ENCODE peak calls at places on chromosomes 13 and 19, in five cellular contexts. P, E, M, U and S are unnamed samples.

GRCh38 chr13:31199849-31200635 is at the start of gene B3GLCT:
- DNase-seq in P (peak), E (peak), M (no peak), U (peak), S (peak)

GRCh38 chr13:29081036-29081435 is 260.9 kb downstream of the MTUS2 start:
- DNase-seq in P (peak), E (no peak), M (no peak), U (no peak), S (no peak)

GRCh38 chr19:31378404-31378803 is 29.2 kb upstream of the TSHZ3 start:
- DNase-seq in P (peak), E (no peak), M (no peak), U (peak), S (no peak)

GRCh38 chr19:44530777-44531176 is 1.3 kb upstream of the CEACAM20 start:
- DNase-seq in P (peak), E (no peak), M (no peak), U (no peak), S (no peak)

GRCh38 chr19:46717716-46718143 is 816 bp upstream of the PRKD2 start:
- DNase-seq in P (no peak), E (no peak), M (no peak), U (peak), S (no peak)

GRCh38 chr19:16908759-16909158 is 20.0 kb downstream of the F2RL3 start:
- DNase-seq in P (no peak), E (no peak), M (no peak), U (no peak), S (no peak)

GRCh38 chr13:96652506-96652905 is 341.8 kb downstream of the OXGR1 start:
- DNase-seq in P (no peak), E (no peak), M (no peak), U (peak), S (no peak)

GRCh38 chr13:99501952-99502310 is 659 bp downstream of the TM9SF2 start:
- DNase-seq in P (peak), E (no peak), M (no peak), U (peak), S (no peak)

GRCh38 chr19:1884291-1884718 is 991 bp downstream of the ABHD17A start:
- DNase-seq in P (no peak), E (no peak), M (no peak), U (peak), S (peak)

GRCh38 chr13:49020940-49021548 is 45.3 kb downstream of the FNDC3A start:
- DNase-seq in P (no peak), E (no peak), M (no peak), U (no peak), S (no peak)

GRCh38 chr13:96651598-96651997 is 342.7 kb downstream of the OXGR1 start:
- DNase-seq in P (no peak), E (no peak), M (no peak), U (no peak), S (no peak)

GRCh38 chr13:111905609-111905945 is 161.4 kb upstream of the SOX1 start:
- DNase-seq in P (no peak), E (no peak), M (no peak), U (no peak), S (no peak)

GRCh38 chr19:54201172-54201701 is 579 bp downstream of the RPS9 start:
- DNase-seq in P (peak), E (no peak), M (no peak), U (no peak), S (no peak)

GRCh38 chr13:74015137-74015536 is 119.1 kb downstream of the KLF12 start:
- DNase-seq in P (peak), E (no peak), M (no peak), U (no peak), S (no peak)

GRCh38 chr13:54241719-54242118 is 1213.1 kb downstream of the OLFM4 start:
- DNase-seq in P (no peak), E (no peak), M (no peak), U (no peak), S (no peak)

GRCh38 chr13:52029569-52029968 is 5.1 kb downstream of the UTP14C start:
- DNase-seq in P (no peak), E (no peak), M (no peak), U (no peak), S (no peak)

GRCh38 chr19:5222821-5223321 is 117.7 kb downstream of the PTPRS start:
- DNase-seq in P (no peak), E (no peak), M (no peak), U (no peak), S (no peak)

GRCh38 chr13:83215627-83216026 is 666.6 kb downstream of the SLITRK1 start:
- DNase-seq in P (peak), E (no peak), M (no peak), U (peak), S (no peak)